ENCODE peak calls at places on chromosome 9, in ten cellular contexts. One of them, this sample, is unnamed.

GRCh38 chr9:127448112-127448805 is 2.9 kb downstream of the RPL12 start:
- DNase-seq in HepG2: no peak
- DNase-seq in spleen: no peak
- DNase-seq in sigmoid colon: no peak
- DNase-seq in breast epithelium: no peak
- DNase-seq in H1: no peak
- DNase-seq in GM23338: no peak
- DNase-seq in upper lobe of left lung: no peak
- DNase-seq in stomach: no peak
- DNase-seq in HCT116: no peak
- DNase-seq in this sample: no peak

GRCh38 chr9:93301911-93302525 is 118.1 kb downstream of the WNK2 start:
- DNase-seq in HepG2: no peak
- DNase-seq in spleen: peak; percentile 69
- DNase-seq in stomach: peak; percentile 20
- DNase-seq in HCT116: no peak
- DNase-seq in breast epithelium: peak; percentile 11
- DNase-seq in GM23338: no peak
- DNase-seq in H1: peak; percentile 46
- DNase-seq in upper lobe of left lung: no peak
- DNase-seq in sigmoid colon: peak; percentile 60
- DNase-seq in this sample: peak; percentile 51

GRCh38 chr9:2622361-2623045 is 916 bp downstream of the VLDLR start:
- DNase-seq in H1: peak; percentile 55
- DNase-seq in upper lobe of left lung: peak; percentile 89
- DNase-seq in stomach: peak; percentile 32
- DNase-seq in GM23338: peak; percentile 52
- DNase-seq in sigmoid colon: peak; percentile 63
- DNase-seq in spleen: peak; percentile 80
- DNase-seq in HepG2: no peak
- DNase-seq in breast epithelium: no peak
- DNase-seq in HCT116: no peak
- DNase-seq in this sample: no peak

GRCh38 chr9:84991506-84991855 is 322.0 kb downstream of the NTRK2 start:
- DNase-seq in upper lobe of left lung: no peak
- DNase-seq in spleen: no peak
- DNase-seq in HepG2: no peak
- DNase-seq in sigmoid colon: no peak
- DNase-seq in GM23338: no peak
- DNase-seq in stomach: no peak
- DNase-seq in H1: no peak
- DNase-seq in breast epithelium: no peak
- DNase-seq in HCT116: no peak
- DNase-seq in this sample: no peak

GRCh38 chr9:7439355-7439978 is 360.1 kb downstream of the DMAC1 start:
- DNase-seq in stomach: no peak
- DNase-seq in spleen: no peak
- DNase-seq in HCT116: no peak
- DNase-seq in upper lobe of left lung: no peak
- DNase-seq in sigmoid colon: no peak
- DNase-seq in HepG2: no peak
- DNase-seq in breast epithelium: no peak
- DNase-seq in H1: no peak
- DNase-seq in GM23338: no peak
- DNase-seq in this sample: no peak

GRCh38 chr9:33814816-33815215 is 2.1 kb upstream of the UBE2R2 start:
- DNase-seq in HepG2: no peak
- DNase-seq in stomach: no peak
- DNase-seq in HCT116: no peak
- DNase-seq in sigmoid colon: no peak
- DNase-seq in H1: no peak
- DNase-seq in breast epithelium: no peak
- DNase-seq in spleen: no peak
- DNase-seq in GM23338: no peak
- DNase-seq in upper lobe of left lung: no peak
- DNase-seq in this sample: no peak

GRCh38 chr9:99303177-99303576 is 81.1 kb downstream of the SEC61B start:
- DNase-seq in HCT116: no peak
- DNase-seq in H1: no peak
- DNase-seq in upper lobe of left lung: no peak
- DNase-seq in HepG2: no peak
- DNase-seq in breast epithelium: no peak
- DNase-seq in GM23338: no peak
- DNase-seq in stomach: no peak
- DNase-seq in spleen: no peak
- DNase-seq in sigmoid colon: no peak
- DNase-seq in this sample: no peak

GRCh38 chr9:93079371-93079770 is 16.6 kb upstream of the CARD19 start:
- DNase-seq in spleen: peak; percentile 37
- DNase-seq in breast epithelium: no peak
- DNase-seq in H1: no peak
- DNase-seq in upper lobe of left lung: no peak
- DNase-seq in GM23338: no peak
- DNase-seq in HepG2: no peak
- DNase-seq in stomach: no peak
- DNase-seq in sigmoid colon: peak; percentile 44
- DNase-seq in HCT116: no peak
- DNase-seq in this sample: peak; percentile 55

GRCh38 chr9:79953908-79954307 is 382.1 kb downstream of the TLE4 start:
- DNase-seq in GM23338: no peak
- DNase-seq in stomach: no peak
- DNase-seq in spleen: no peak
- DNase-seq in sigmoid colon: no peak
- DNase-seq in H1: no peak
- DNase-seq in breast epithelium: no peak
- DNase-seq in HepG2: no peak
- DNase-seq in HCT116: no peak
- DNase-seq in upper lobe of left lung: no peak
- DNase-seq in this sample: no peak

GRCh38 chr9:6889868-6890267 is 132.1 kb downstream of the KDM4C start:
- DNase-seq in HCT116: no peak
- DNase-seq in upper lobe of left lung: no peak
- DNase-seq in stomach: no peak
- DNase-seq in H1: no peak
- DNase-seq in HepG2: no peak
- DNase-seq in GM23338: no peak
- DNase-seq in sigmoid colon: no peak
- DNase-seq in breast epithelium: no peak
- DNase-seq in spleen: no peak
- DNase-seq in this sample: no peak

GRCh38 chr9:105656131-105656921 is 5.9 kb upstream of the TAL2 start:
- DNase-seq in sigmoid colon: no peak
- DNase-seq in H1: peak; percentile 68
- DNase-seq in HepG2: no peak
- DNase-seq in GM23338: peak; percentile 75
- DNase-seq in upper lobe of left lung: peak; percentile 88
- DNase-seq in HCT116: no peak
- DNase-seq in spleen: peak; percentile 81
- DNase-seq in stomach: peak; percentile 38
- DNase-seq in breast epithelium: no peak
- DNase-seq in this sample: no peak

GRCh38 chr9:76654051-76654461 is 110.2 kb upstream of the PCA3 start:
- DNase-seq in HepG2: no peak
- DNase-seq in HCT116: no peak
- DNase-seq in sigmoid colon: no peak
- DNase-seq in stomach: no peak
- DNase-seq in GM23338: no peak
- DNase-seq in H1: no peak
- DNase-seq in upper lobe of left lung: no peak
- DNase-seq in breast epithelium: no peak
- DNase-seq in spleen: no peak
- DNase-seq in this sample: no peak

GRCh38 chr9:88993871-88994819 is 2.9 kb downstream of the S1PR3 start:
- DNase-seq in HepG2: no peak
- DNase-seq in spleen: no peak
- DNase-seq in H1: peak; percentile 26
- DNase-seq in upper lobe of left lung: no peak
- DNase-seq in GM23338: no peak
- DNase-seq in breast epithelium: peak; percentile 18
- DNase-seq in HCT116: no peak
- DNase-seq in sigmoid colon: no peak
- DNase-seq in stomach: no peak
- DNase-seq in this sample: no peak

GRCh38 chr9:131691969-131692611 is 47.8 kb downstream of the RAPGEF1 start:
- DNase-seq in upper lobe of left lung: no peak
- DNase-seq in spleen: no peak
- DNase-seq in breast epithelium: no peak
- DNase-seq in H1: no peak
- DNase-seq in sigmoid colon: no peak
- DNase-seq in GM23338: no peak
- DNase-seq in HCT116: no peak
- DNase-seq in HepG2: no peak
- DNase-seq in stomach: no peak
- DNase-seq in this sample: no peak
- H3K4me1 ChIP-seq in upper lobe of left lung: peaks cover 39% of the 10 kb centered on the region
- H3K4me1 ChIP-seq in spleen: peaks cover 100% of the 10 kb centered on the region
- H3K4me1 ChIP-seq in breast epithelium: no peaks in the 10 kb centered on the region
- H3K4me1 ChIP-seq in H1: peaks cover 25% of the 10 kb centered on the region
- H3K4me1 ChIP-seq in sigmoid colon: peaks cover 26% of the 10 kb centered on the region
- H3K4me1 ChIP-seq in GM23338: peaks cover 54% of the 10 kb centered on the region
- H3K4me1 ChIP-seq in HCT116: no peaks in the 10 kb centered on the region
- H3K4me1 ChIP-seq in HepG2: peaks cover 38% of the 10 kb centered on the region
- H3K4me1 ChIP-seq in stomach: peaks cover 35% of the 10 kb centered on the region
- H3K4me1 ChIP-seq in this sample: peaks cover 29% of the 10 kb centered on the region

DNA sequence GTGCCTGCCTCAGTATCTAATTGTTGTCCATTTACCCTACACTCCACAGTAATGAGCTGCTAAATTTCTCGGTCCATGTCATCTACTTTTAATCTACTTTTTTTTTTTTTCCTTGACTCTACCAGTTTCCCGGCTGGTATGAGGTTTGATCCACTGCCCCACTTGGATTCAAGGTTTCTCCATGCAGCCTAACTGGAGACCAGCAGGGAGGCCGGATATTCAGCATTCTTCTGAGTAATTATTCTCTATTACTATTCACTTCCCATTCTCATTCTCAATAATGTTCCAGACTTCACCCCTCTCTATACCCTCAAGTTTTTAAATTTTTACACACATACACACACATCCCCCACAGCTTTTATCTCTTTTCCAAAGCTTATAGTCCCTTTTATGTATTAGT is 51.0 kb upstream of the SUSD1 start:
- DNase-seq in GM23338: no peak
- DNase-seq in spleen: no peak
- DNase-seq in HepG2: no peak
- DNase-seq in H1: no peak
- DNase-seq in sigmoid colon: no peak
- DNase-seq in breast epithelium: no peak
- DNase-seq in upper lobe of left lung: no peak
- DNase-seq in HCT116: no peak
- DNase-seq in stomach: no peak
- DNase-seq in this sample: no peak
- H3K4me3 ChIP-seq in GM23338: no peak overlapping the region
- H3K4me3 ChIP-seq in spleen: no peak overlapping the region
- H3K4me3 ChIP-seq in HepG2: no peak overlapping the region
- H3K4me3 ChIP-seq in H1: no peak overlapping the region
- H3K4me3 ChIP-seq in sigmoid colon: no peak overlapping the region
- H3K4me3 ChIP-seq in breast epithelium: no peak overlapping the region
- H3K4me3 ChIP-seq in upper lobe of left lung: no peak overlapping the region
- H3K4me3 ChIP-seq in HCT116: no peak overlapping the region
- H3K4me3 ChIP-seq in stomach: no peak overlapping the region
- H3K4me3 ChIP-seq in this sample: no peak overlapping the region

GRCh38 chr9:109315889-109316640 is 4.8 kb downstream of the EPB41L4B start:
- DNase-seq in sigmoid colon: no peak
- DNase-seq in breast epithelium: peak; percentile 91
- DNase-seq in GM23338: peak; percentile 50
- DNase-seq in stomach: peak; percentile 96
- DNase-seq in upper lobe of left lung: peak; percentile 37
- DNase-seq in HepG2: peak; percentile 34
- DNase-seq in HCT116: peak; percentile 92
- DNase-seq in spleen: no peak
- DNase-seq in H1: no peak
- DNase-seq in this sample: peak; percentile 86

GRCh38 chr9:109319072-109319630 is 1.7 kb downstream of the EPB41L4B start:
- DNase-seq in H1: peak; percentile 53
- DNase-seq in breast epithelium: no peak
- DNase-seq in stomach: peak; percentile 67
- DNase-seq in GM23338: peak; percentile 53
- DNase-seq in HepG2: no peak
- DNase-seq in spleen: no peak
- DNase-seq in sigmoid colon: no peak
- DNase-seq in HCT116: no peak
- DNase-seq in upper lobe of left lung: peak; percentile 88
- DNase-seq in this sample: no peak

GRCh38 chr9:109317979-109318671 is 2.7 kb downstream of the EPB41L4B start:
- DNase-seq in upper lobe of left lung: no peak
- DNase-seq in stomach: no peak
- DNase-seq in spleen: no peak
- DNase-seq in HCT116: no peak
- DNase-seq in sigmoid colon: no peak
- DNase-seq in HepG2: no peak
- DNase-seq in H1: peak; percentile 61
- DNase-seq in breast epithelium: no peak
- DNase-seq in GM23338: peak; percentile 93
- DNase-seq in this sample: no peak

GRCh38 chr9:109315480-109315879 is 5.4 kb downstream of the EPB41L4B start:
- DNase-seq in HCT116: no peak
- DNase-seq in sigmoid colon: no peak
- DNase-seq in H1: no peak
- DNase-seq in stomach: no peak
- DNase-seq in upper lobe of left lung: no peak
- DNase-seq in spleen: no peak
- DNase-seq in breast epithelium: no peak
- DNase-seq in HepG2: no peak
- DNase-seq in GM23338: peak; percentile 29
- DNase-seq in this sample: no peak

DNA sequence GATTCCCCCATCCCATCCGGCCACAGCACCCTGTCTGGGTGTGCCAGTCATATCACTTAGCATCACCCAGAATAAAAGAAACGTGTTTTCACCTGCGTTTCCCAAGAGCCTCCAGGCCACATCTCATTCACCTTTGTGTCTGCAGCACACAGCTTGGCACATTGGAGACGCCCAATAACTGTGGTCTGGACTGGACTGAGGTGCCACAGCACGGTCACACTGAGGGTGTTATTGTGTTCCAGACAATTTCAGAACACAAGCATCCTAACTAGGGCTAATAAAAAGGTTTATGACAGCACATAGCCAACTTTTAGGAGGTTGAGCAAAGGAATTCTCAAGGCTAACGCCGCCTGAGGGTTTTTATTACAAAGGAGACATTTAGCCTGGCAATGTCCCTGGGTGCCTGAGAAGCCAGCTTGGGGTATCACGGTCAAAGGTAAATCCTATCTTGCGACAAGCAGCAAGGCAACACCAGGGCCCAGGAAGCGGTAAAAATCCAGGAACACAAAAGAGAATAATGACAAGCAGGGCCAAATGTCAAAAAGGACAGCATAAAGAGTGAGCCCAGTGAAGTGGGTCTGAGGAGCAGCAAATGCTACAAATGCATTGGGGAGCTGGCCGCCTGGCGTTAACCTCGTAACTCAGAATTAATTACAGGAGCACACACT is 3.4 kb downstream of the EPB41L4B start:
- DNase-seq in HCT116: no peak
- DNase-seq in spleen: no peak
- DNase-seq in H1: no peak
- DNase-seq in stomach: no peak
- DNase-seq in sigmoid colon: no peak
- DNase-seq in HepG2: no peak
- DNase-seq in upper lobe of left lung: no peak
- DNase-seq in breast epithelium: no peak
- DNase-seq in GM23338: peak; percentile 56
- DNase-seq in this sample: no peak
- TF ChIP-seq POLR2AphosphoS5 in HCT116: no peak
- TF ChIP-seq POLR2AphosphoS5 in spleen: no peak
- TF ChIP-seq POLR2AphosphoS5 in H1: no peak
- TF ChIP-seq POLR2AphosphoS5 in stomach: no peak
- TF ChIP-seq POLR2AphosphoS5 in sigmoid colon: no peak
- TF ChIP-seq POLR2AphosphoS5 in HepG2: no peak
- TF ChIP-seq POLR2AphosphoS5 in upper lobe of left lung: no peak
- TF ChIP-seq POLR2AphosphoS5 in breast epithelium: no peak
- TF ChIP-seq POLR2AphosphoS5 in GM23338: no peak
- TF ChIP-seq POLR2AphosphoS5 in this sample: no peak

GRCh38 chr9:137626448-137626847 is 7.6 kb downstream of the EHMT1 start:
- DNase-seq in H1: no peak
- DNase-seq in GM23338: no peak
- DNase-seq in breast epithelium: no peak
- DNase-seq in HCT116: no peak
- DNase-seq in spleen: no peak
- DNase-seq in stomach: no peak
- DNase-seq in HepG2: no peak
- DNase-seq in upper lobe of left lung: no peak
- DNase-seq in sigmoid colon: no peak
- DNase-seq in this sample: no peak
- H3K4me1 ChIP-seq in H1: peaks cover 11% of the 10 kb centered on the region
- H3K4me1 ChIP-seq in GM23338: peaks cover 7% of the 10 kb centered on the region
- H3K4me1 ChIP-seq in breast epithelium: peaks cover 10% of the 10 kb centered on the region
- H3K4me1 ChIP-seq in HCT116: peaks cover 2% of the 10 kb centered on the region
- H3K4me1 ChIP-seq in spleen: peaks cover 100% of the 10 kb centered on the region
- H3K4me1 ChIP-seq in stomach: peaks cover 21% of the 10 kb centered on the region
- H3K4me1 ChIP-seq in HepG2: peaks cover 28% of the 10 kb centered on the region
- H3K4me1 ChIP-seq in upper lobe of left lung: peaks cover 41% of the 10 kb centered on the region
- H3K4me1 ChIP-seq in sigmoid colon: peaks cover 58% of the 10 kb centered on the region
- H3K4me1 ChIP-seq in this sample: peaks cover 39% of the 10 kb centered on the region

This sample was measured in suprapubic skin.